ENCODE peak calls at places on chromosomes 5 and 9, in five cellular contexts. G, L, A, M and T are unnamed samples.

GRCh38 chr5:52725065-52725746 is 62.5 kb upstream of the ITGA1 start:
- DNase-seq in G (no peak), L (no peak), A (no peak), M (no peak), T (no peak)

GRCh38 chr9:27654629-27655285 is 81.5 kb upstream of the C9orf72 start:
- DNase-seq in G (peak), L (no peak), A (no peak), M (no peak), T (peak)

GRCh38 chr5:171646338-171647042 is 139.1 kb upstream of the SMIM23 start:
- DNase-seq in G (no peak), L (no peak), A (no peak), M (no peak), T (no peak)

GRCh38 chr5:139251281-139251687 is 42.3 kb upstream of the MATR3 start:
- DNase-seq in G (no peak), L (peak), A (no peak), M (no peak), T (no peak)

GRCh38 chr9:6598249-6598725 is 47.2 kb downstream of the GLDC start:
- DNase-seq in G (no peak), L (no peak), A (no peak), M (no peak), T (no peak)

GRCh38 chr5:43420241-43420640 is 8.1 kb upstream of the CCL28 start:
- DNase-seq in G (no peak), L (no peak), A (no peak), M (no peak), T (no peak)

GRCh38 chr9:33748633-33749304 is 46.6 kb upstream of the PRSS3 start:
- DNase-seq in G (no peak), L (no peak), A (no peak), M (no peak), T (no peak)

GRCh38 chr5:175859916-175860315 is 11.5 kb upstream of the CPLX2 start:
- DNase-seq in G (no peak), L (no peak), A (no peak), M (no peak), T (no peak)

GRCh38 chr5:17258429-17258828 is 41.0 kb downstream of the BASP1 start:
- DNase-seq in G (no peak), L (no peak), A (no peak), M (no peak), T (no peak)

GRCh38 chr5:139667001-139667729 is 19.0 kb downstream of the CXXC5 start:
- DNase-seq in G (no peak), L (peak), A (no peak), M (no peak), T (no peak)